ENCODE peak calls at places on chromosome 1, in nine cellular contexts. One of them, this sample, is unnamed.

GRCh38 chr1:232422901-232423300 is 207.0 kb downstream of the SIPA1L2 start:
- DNase-seq in mesenchymal stem cell: peak
- DNase-seq in OCI-LY7: no peak
- DNase-seq in small intestine: no peak
- DNase-seq in body of pancreas: no peak
- DNase-seq in suprapubic skin: no peak
- DNase-seq in vagina: no peak
- DNase-seq in GM06990: no peak
- DNase-seq in cardiac muscle cell: peak
- DNase-seq in this sample: no peak

GRCh38 chr1:7675431-7676273 is 95.4 kb upstream of the VAMP3 start:
- DNase-seq in mesenchymal stem cell: no peak
- DNase-seq in vagina: no peak
- DNase-seq in GM06990: no peak
- DNase-seq in suprapubic skin: no peak
- DNase-seq in cardiac muscle cell: no peak
- DNase-seq in body of pancreas: no peak
- DNase-seq in small intestine: no peak
- DNase-seq in OCI-LY7: no peak
- DNase-seq in this sample: no peak

GRCh38 chr1:64043328-64043727 is 160.1 kb upstream of the UBE2U start:
- DNase-seq in mesenchymal stem cell: no peak
- DNase-seq in suprapubic skin: no peak
- DNase-seq in OCI-LY7: no peak
- DNase-seq in GM06990: no peak
- DNase-seq in small intestine: no peak
- DNase-seq in vagina: no peak
- DNase-seq in cardiac muscle cell: peak
- DNase-seq in body of pancreas: no peak
- DNase-seq in this sample: no peak

GRCh38 chr1:110501725-110502124 is 17.2 kb downstream of the KCNA10 start:
- DNase-seq in cardiac muscle cell: no peak
- DNase-seq in small intestine: no peak
- DNase-seq in GM06990: no peak
- DNase-seq in body of pancreas: no peak
- DNase-seq in OCI-LY7: no peak
- DNase-seq in mesenchymal stem cell: no peak
- DNase-seq in suprapubic skin: no peak
- DNase-seq in vagina: no peak
- DNase-seq in this sample: no peak

GRCh38 chr1:199404191-199404590 is 623.3 kb upstream of the NR5A2 start:
- DNase-seq in vagina: no peak
- DNase-seq in mesenchymal stem cell: no peak
- DNase-seq in OCI-LY7: no peak
- DNase-seq in cardiac muscle cell: no peak
- DNase-seq in body of pancreas: no peak
- DNase-seq in suprapubic skin: no peak
- DNase-seq in small intestine: no peak
- DNase-seq in GM06990: no peak
- DNase-seq in this sample: no peak

GRCh38 chr1:229013981-229014380 is 256.9 kb upstream of the RAB4A start:
- DNase-seq in vagina: no peak
- DNase-seq in mesenchymal stem cell: peak
- DNase-seq in suprapubic skin: no peak
- DNase-seq in GM06990: no peak
- DNase-seq in body of pancreas: no peak
- DNase-seq in cardiac muscle cell: no peak
- DNase-seq in OCI-LY7: no peak
- DNase-seq in small intestine: no peak
- DNase-seq in this sample: no peak

GRCh38 chr1:228061411-228062084 is 21.0 kb upstream of the ARF1 start:
- DNase-seq in vagina: no peak
- DNase-seq in GM06990: no peak
- DNase-seq in suprapubic skin: peak
- DNase-seq in mesenchymal stem cell: no peak
- DNase-seq in small intestine: no peak
- DNase-seq in cardiac muscle cell: no peak
- DNase-seq in body of pancreas: no peak
- DNase-seq in OCI-LY7: no peak
- DNase-seq in this sample: no peak

GRCh38 chr1:21217812-21218596 is 41.3 kb upstream of the EIF4G3 start:
- DNase-seq in mesenchymal stem cell: peak
- DNase-seq in suprapubic skin: no peak
- DNase-seq in vagina: no peak
- DNase-seq in body of pancreas: peak
- DNase-seq in OCI-LY7: peak
- DNase-seq in cardiac muscle cell: peak
- DNase-seq in small intestine: peak
- DNase-seq in GM06990: peak
- DNase-seq in this sample: no peak

GRCh38 chr1:214548988-214549387 is 2.4 kb downstream of the PTPN14 start:
- DNase-seq in OCI-LY7: no peak
- DNase-seq in cardiac muscle cell: peak
- DNase-seq in small intestine: no peak
- DNase-seq in suprapubic skin: no peak
- DNase-seq in vagina: no peak
- DNase-seq in body of pancreas: peak
- DNase-seq in mesenchymal stem cell: peak
- DNase-seq in GM06990: no peak
- DNase-seq in this sample: no peak

GRCh38 chr1:56516539-56517252 is 62.7 kb downstream of the PLPP3 start:
- DNase-seq in mesenchymal stem cell: peak
- DNase-seq in small intestine: peak
- DNase-seq in body of pancreas: peak
- DNase-seq in suprapubic skin: no peak
- DNase-seq in OCI-LY7: peak
- DNase-seq in GM06990: peak
- DNase-seq in cardiac muscle cell: peak
- DNase-seq in vagina: no peak
- DNase-seq in this sample: no peak

GRCh38 chr1:8409107-8409506 is 91.2 kb downstream of the SLC45A1 start:
- DNase-seq in mesenchymal stem cell: peak
- DNase-seq in small intestine: peak
- DNase-seq in OCI-LY7: peak
- DNase-seq in suprapubic skin: no peak
- DNase-seq in vagina: no peak
- DNase-seq in cardiac muscle cell: peak
- DNase-seq in GM06990: no peak
- DNase-seq in body of pancreas: no peak
- DNase-seq in this sample: no peak

GRCh38 chr1:117674521-117675400 is 68.9 kb downstream of the TENT5C start:
- DNase-seq in small intestine: peak
- DNase-seq in cardiac muscle cell: peak
- DNase-seq in vagina: no peak
- DNase-seq in OCI-LY7: peak
- DNase-seq in body of pancreas: peak
- DNase-seq in GM06990: no peak
- DNase-seq in suprapubic skin: no peak
- DNase-seq in mesenchymal stem cell: no peak
- DNase-seq in this sample: peak

GRCh38 chr1:55364216-55364615 is 149.1 kb upstream of the USP24 start:
- DNase-seq in vagina: no peak
- DNase-seq in small intestine: no peak
- DNase-seq in mesenchymal stem cell: no peak
- DNase-seq in GM06990: no peak
- DNase-seq in body of pancreas: no peak
- DNase-seq in OCI-LY7: no peak
- DNase-seq in cardiac muscle cell: peak
- DNase-seq in suprapubic skin: no peak
- DNase-seq in this sample: no peak

GRCh38 chr1:235304549-235305451 is 23.2 kb downstream of the ARID4B start:
- DNase-seq in cardiac muscle cell: peak
- DNase-seq in small intestine: peak
- DNase-seq in mesenchymal stem cell: peak
- DNase-seq in vagina: no peak
- DNase-seq in suprapubic skin: no peak
- DNase-seq in GM06990: no peak
- DNase-seq in body of pancreas: peak
- DNase-seq in OCI-LY7: no peak
- DNase-seq in this sample: peak

GRCh38 chr1:8097077-8097799 is 71.1 kb upstream of the ERRFI1 start:
- DNase-seq in OCI-LY7: peak
- DNase-seq in mesenchymal stem cell: peak
- DNase-seq in cardiac muscle cell: peak
- DNase-seq in vagina: no peak
- DNase-seq in small intestine: peak
- DNase-seq in GM06990: peak
- DNase-seq in body of pancreas: peak
- DNase-seq in suprapubic skin: no peak
- DNase-seq in this sample: no peak

GRCh38 chr1:108947871-108948525 is 15.3 kb downstream of the CLCC1 start:
- DNase-seq in small intestine: peak
- DNase-seq in vagina: no peak
- DNase-seq in body of pancreas: no peak
- DNase-seq in mesenchymal stem cell: no peak
- DNase-seq in suprapubic skin: no peak
- DNase-seq in cardiac muscle cell: peak
- DNase-seq in GM06990: no peak
- DNase-seq in OCI-LY7: no peak
- DNase-seq in this sample: no peak

GRCh38 chr1:205495237-205495823 is 9.1 kb upstream of the CDK18 start:
- DNase-seq in OCI-LY7: no peak
- DNase-seq in suprapubic skin: no peak
- DNase-seq in small intestine: peak
- DNase-seq in vagina: no peak
- DNase-seq in mesenchymal stem cell: no peak
- DNase-seq in GM06990: no peak
- DNase-seq in cardiac muscle cell: no peak
- DNase-seq in body of pancreas: peak
- DNase-seq in this sample: no peak

GRCh38 chr1:22662318-22662717 is 9.3 kb downstream of the C1QB start:
- DNase-seq in OCI-LY7: peak
- DNase-seq in suprapubic skin: no peak
- DNase-seq in small intestine: peak
- DNase-seq in GM06990: no peak
- DNase-seq in mesenchymal stem cell: no peak
- DNase-seq in vagina: no peak
- DNase-seq in body of pancreas: no peak
- DNase-seq in cardiac muscle cell: no peak
- DNase-seq in this sample: no peak

DNA sequence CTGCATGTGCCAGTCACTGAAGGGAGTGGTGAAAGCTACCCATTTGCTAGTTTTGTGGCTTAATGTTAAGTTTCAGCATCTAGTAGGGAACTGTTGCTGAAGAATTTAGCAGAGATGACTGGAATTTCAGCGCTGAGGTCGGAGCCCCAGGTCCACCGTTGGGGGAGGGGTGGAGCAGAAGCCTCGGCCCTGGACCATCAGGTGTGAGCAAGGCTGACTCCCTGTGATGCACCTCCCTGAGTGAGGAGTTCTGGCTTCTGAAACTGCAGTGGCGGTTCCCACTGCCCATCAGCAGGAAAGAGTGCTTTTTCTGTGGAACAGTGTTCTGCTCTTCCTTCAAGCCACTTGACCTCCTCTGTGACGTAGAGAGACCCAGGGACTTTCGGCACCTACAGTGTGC is 1.3 kb downstream of the NOS1AP start:
- DNase-seq in suprapubic skin: no peak
- DNase-seq in vagina: no peak
- DNase-seq in small intestine: peak
- DNase-seq in mesenchymal stem cell: no peak
- DNase-seq in body of pancreas: peak
- DNase-seq in OCI-LY7: no peak
- DNase-seq in cardiac muscle cell: no peak
- DNase-seq in GM06990: no peak
- DNase-seq in this sample: no peak
- H3K4me3 ChIP-seq in suprapubic skin: peak
- H3K4me3 ChIP-seq in vagina: peak
- H3K4me3 ChIP-seq in small intestine: no peak
- H3K4me3 ChIP-seq in mesenchymal stem cell: no peak
- H3K4me3 ChIP-seq in body of pancreas: no peak
- H3K4me3 ChIP-seq in OCI-LY7: no peak
- H3K4me3 ChIP-seq in cardiac muscle cell: peak
- H3K4me3 ChIP-seq in GM06990: no peak
- H3K4me3 ChIP-seq in this sample: no peak

DNA sequence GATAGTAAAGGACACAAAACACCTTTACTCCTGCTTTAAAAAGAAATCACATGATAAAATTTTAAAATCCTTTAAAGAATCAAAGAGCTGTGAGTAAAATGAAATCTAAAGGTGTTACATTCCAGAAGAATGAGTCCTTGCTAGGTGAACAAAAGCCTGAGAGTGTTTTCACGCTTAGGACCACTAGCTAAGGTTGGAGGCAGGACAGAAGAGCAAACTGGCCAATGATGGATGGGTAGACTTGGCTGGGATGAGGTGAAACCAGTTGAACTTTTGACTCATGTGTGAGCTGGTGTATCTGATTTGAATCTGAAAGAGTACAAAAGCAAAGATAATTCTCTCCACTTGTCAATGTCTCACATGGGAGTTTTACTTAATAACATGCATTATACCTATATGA is 35.1 kb downstream of the CATSPERE start:
- DNase-seq in small intestine: no peak
- DNase-seq in GM06990: no peak
- DNase-seq in body of pancreas: no peak
- DNase-seq in cardiac muscle cell: no peak
- DNase-seq in suprapubic skin: no peak
- DNase-seq in mesenchymal stem cell: no peak
- DNase-seq in OCI-LY7: no peak
- DNase-seq in vagina: no peak
- DNase-seq in this sample: no peak
- H3K4me3 ChIP-seq in small intestine: no peak
- H3K4me3 ChIP-seq in GM06990: no peak
- H3K4me3 ChIP-seq in body of pancreas: no peak
- H3K4me3 ChIP-seq in cardiac muscle cell: no peak
- H3K4me3 ChIP-seq in suprapubic skin: no peak
- H3K4me3 ChIP-seq in mesenchymal stem cell: no peak
- H3K4me3 ChIP-seq in OCI-LY7: no peak
- H3K4me3 ChIP-seq in vagina: no peak
- H3K4me3 ChIP-seq in this sample: no peak

GRCh38 chr1:44707959-44708831 is 22.8 kb downstream of the RNU5D-1 start:
- DNase-seq in vagina: no peak
- DNase-seq in small intestine: peak
- DNase-seq in mesenchymal stem cell: peak
- DNase-seq in body of pancreas: peak
- DNase-seq in cardiac muscle cell: peak
- DNase-seq in OCI-LY7: peak
- DNase-seq in GM06990: no peak
- DNase-seq in suprapubic skin: no peak
- DNase-seq in this sample: no peak
- H3K4me3 ChIP-seq in vagina: no peak
- H3K4me3 ChIP-seq in small intestine: no peak
- H3K4me3 ChIP-seq in mesenchymal stem cell: no peak
- H3K4me3 ChIP-seq in body of pancreas: no peak
- H3K4me3 ChIP-seq in cardiac muscle cell: no peak
- H3K4me3 ChIP-seq in OCI-LY7: peak
- H3K4me3 ChIP-seq in GM06990: no peak
- H3K4me3 ChIP-seq in suprapubic skin: no peak
- H3K4me3 ChIP-seq in this sample: no peak

DNA sequence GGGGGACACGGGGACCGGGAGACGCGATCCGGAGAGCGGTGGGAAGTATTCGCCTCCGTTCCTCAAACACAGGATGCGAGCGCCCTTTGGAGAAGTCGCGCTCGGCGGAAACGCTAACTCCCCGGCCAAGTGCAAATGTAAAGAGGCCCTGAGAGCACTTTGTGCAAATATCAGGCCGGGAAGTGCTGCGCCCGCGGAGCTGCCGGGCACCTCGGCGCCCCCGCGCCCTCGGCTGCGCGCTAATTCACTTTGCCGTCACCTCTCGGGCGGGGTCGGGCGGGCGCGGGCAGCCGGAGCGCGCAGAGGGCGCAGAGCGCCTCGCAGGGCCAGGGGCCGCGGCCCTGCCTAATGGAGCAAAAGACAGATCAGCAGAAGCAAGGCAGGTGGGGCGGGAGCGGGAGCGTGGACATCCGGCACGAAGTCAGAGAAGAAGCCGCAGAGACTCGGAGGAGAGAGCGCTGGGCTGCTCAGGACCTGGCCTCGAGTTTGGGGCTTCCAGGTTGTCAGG is 281.1 kb downstream of the RRAGC start:
- DNase-seq in cardiac muscle cell: no peak
- DNase-seq in mesenchymal stem cell: no peak
- DNase-seq in OCI-LY7: no peak
- DNase-seq in suprapubic skin: peak
- DNase-seq in vagina: no peak
- DNase-seq in GM06990: no peak
- DNase-seq in small intestine: no peak
- DNase-seq in body of pancreas: no peak
- DNase-seq in this sample: no peak
- H3K4me3 ChIP-seq in cardiac muscle cell: peak
- H3K4me3 ChIP-seq in mesenchymal stem cell: no peak
- H3K4me3 ChIP-seq in OCI-LY7: no peak
- H3K4me3 ChIP-seq in suprapubic skin: peak
- H3K4me3 ChIP-seq in vagina: peak
- H3K4me3 ChIP-seq in GM06990: peak
- H3K4me3 ChIP-seq in small intestine: no peak
- H3K4me3 ChIP-seq in body of pancreas: no peak
- H3K4me3 ChIP-seq in this sample: no peak

This sample was measured in effector memory CD4-positive, alpha-beta T cell.